ENCODE peak calls at places on chromosomes 6 and 20, in nine cellular contexts. S, Y, O, B, L, P, F, C and E are unnamed samples.
A peak's percentile ranks its signal among the peaks of the same experiment; 100 is the strongest.

GRCh38 chr6:74568851-74569250 is 637.0 kb downstream of the COL12A1 start:
- DNase-seq in B (no peak), C (no peak), S (no peak), P (no peak), Y (no peak), L (no peak), F (no peak), O (no peak), E (no peak)

GRCh38 chr6:34792605-34793500 is 970 bp downstream of the BLTP3A start:
- DNase-seq in L (peak; percentile 39), B (peak; percentile 64), P (peak; percentile 54), C (peak; percentile 61), F (peak; percentile 46), O (peak; percentile 87), Y (peak; percentile 65), S (no peak), E (peak; percentile 67)

GRCh38 chr20:18087054-18087453 is 29.3 kb upstream of the OVOL2 start:
- DNase-seq in B (peak; percentile 59), P (no peak), S (no peak), L (peak; percentile 21), C (no peak), Y (no peak), O (no peak), F (no peak), E (no peak)

GRCh38 chr6:111418971-111419693 is 63.9 kb downstream of the REV3L start:
- DNase-seq in L (no peak), P (no peak), Y (peak; percentile 60), B (no peak), S (no peak), C (no peak), O (peak; percentile 73), F (no peak), E (no peak)

GRCh38 chr6:13486679-13487121 is 700 bp downstream of the GFOD1 start:
- DNase-seq in B (peak; percentile 63), C (peak; percentile 75), S (no peak), F (peak; percentile 39), O (peak; percentile 93), Y (peak; percentile 64), P (peak; percentile 60), L (peak; percentile 67), E (peak; percentile 80)

GRCh38 chr6:111628117-111628866 is 22.6 kb upstream of the TRAF3IP2 start:
- DNase-seq in B (no peak), S (no peak), O (peak; percentile 72), Y (no peak), P (no peak), C (no peak), L (no peak), F (no peak), E (no peak)

GRCh38 chr6:3884007-3884745 is 35.0 kb downstream of the FAM50B start:
- DNase-seq in S (no peak), C (no peak), F (no peak), Y (peak; percentile 67), P (peak; percentile 71), L (no peak), B (no peak), O (peak; percentile 80), E (no peak)

GRCh38 chr6:56235245-56235644 is 12.1 kb downstream of the COL21A1 start:
- DNase-seq in S (no peak), B (no peak), C (no peak), O (no peak), P (no peak), F (no peak), Y (peak; percentile 60), L (no peak), E (no peak)

GRCh38 chr6:129635396-129636164 is 74.4 kb downstream of the ARHGAP18 start:
- DNase-seq in P (no peak), Y (no peak), C (no peak), O (peak; percentile 54), B (no peak), F (no peak), L (no peak), S (no peak), E (no peak)

GRCh38 chr6:138107078-138107751 is at the start of gene PERP:
- DNase-seq in Y (peak; percentile 86), C (peak; percentile 42), F (peak; percentile 74), B (peak; percentile 66), L (peak; percentile 79), O (peak; percentile 89), S (peak; percentile 57), P (peak; percentile 93), E (no peak)

GRCh38 chr6:159359581-159360264 is 190.5 kb downstream of the FNDC1 start:
- DNase-seq in P (no peak), C (no peak), B (peak; percentile 5), L (no peak), S (no peak), F (no peak), Y (no peak), O (no peak), E (no peak)

DNA sequence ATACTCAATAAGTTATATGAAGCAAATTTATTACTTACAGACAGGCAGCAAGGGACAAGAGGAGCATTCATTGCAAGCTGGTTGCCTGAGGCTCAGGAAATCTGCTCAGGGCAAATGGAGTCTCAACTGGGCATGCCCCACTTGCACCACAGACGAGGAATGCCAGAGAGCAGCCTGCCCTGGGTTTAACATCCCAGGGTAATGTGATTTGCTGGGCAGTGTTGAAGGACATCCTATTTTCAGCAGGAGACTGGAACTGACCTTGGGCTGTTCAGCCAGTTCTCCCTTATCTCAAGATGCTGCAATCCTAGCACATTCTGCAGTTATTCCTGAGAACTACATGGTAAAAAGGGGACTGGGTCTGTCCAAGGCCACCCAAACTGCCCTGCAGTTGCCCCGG is 3.8 kb upstream of the ENTPD6 start:
- DNase-seq in B (no peak), O (no peak), P (no peak), L (no peak), S (no peak), Y (no peak), C (peak; percentile 68), F (no peak), E (no peak)
- TF ChIP-seq EZH2phosphoT487 in B (no peak), O (no peak), P (no peak), L (no peak), S (no peak), Y (no peak), C (no peak), F (no peak), E (no peak)

GRCh38 chr20:24745617-24746350 is 203.3 kb upstream of the CST7 start:
- DNase-seq in B (no peak), F (no peak), C (no peak), P (no peak), S (no peak), O (no peak), Y (no peak), L (no peak), E (no peak)

GRCh38 chr20:24747881-24748595 is 201.0 kb upstream of the CST7 start:
- DNase-seq in S (no peak), Y (no peak), L (no peak), C (no peak), O (no peak), B (no peak), F (no peak), P (no peak), E (no peak)

GRCh38 chr20:24747015-24747712 is 201.9 kb upstream of the CST7 start:
- DNase-seq in F (no peak), S (no peak), P (no peak), C (no peak), Y (no peak), O (no peak), B (no peak), L (peak; percentile 46), E (no peak)

GRCh38 chr20:24745206-24745605 is 203.9 kb upstream of the CST7 start:
- DNase-seq in P (no peak), L (no peak), B (no peak), C (no peak), Y (no peak), F (no peak), S (no peak), O (no peak), E (no peak)

GRCh38 chr20:24746351-24746685 is 202.8 kb upstream of the CST7 start:
- DNase-seq in F (no peak), Y (peak; percentile 87), P (no peak), C (no peak), S (peak; percentile 48), B (no peak), L (no peak), O (no peak), E (no peak)
- TF ChIP-seq EZH2phosphoT487 in F (no peak), Y (no peak), P (no peak), C (no peak), S (no peak), B (no peak), L (no peak), O (no peak), E (no peak)

GRCh38 chr6:8027965-8028651 is 36.1 kb downstream of the BLOC1S5 start:
- DNase-seq in O (peak; percentile 58), Y (no peak), F (no peak), S (no peak), L (no peak), P (no peak), B (no peak), C (no peak), E (no peak)
- TF ChIP-seq EZH2phosphoT487 in O (no peak), Y (no peak), F (no peak), S (no peak), L (no peak), P (no peak), B (no peak), C (no peak), E (no peak)

DNA sequence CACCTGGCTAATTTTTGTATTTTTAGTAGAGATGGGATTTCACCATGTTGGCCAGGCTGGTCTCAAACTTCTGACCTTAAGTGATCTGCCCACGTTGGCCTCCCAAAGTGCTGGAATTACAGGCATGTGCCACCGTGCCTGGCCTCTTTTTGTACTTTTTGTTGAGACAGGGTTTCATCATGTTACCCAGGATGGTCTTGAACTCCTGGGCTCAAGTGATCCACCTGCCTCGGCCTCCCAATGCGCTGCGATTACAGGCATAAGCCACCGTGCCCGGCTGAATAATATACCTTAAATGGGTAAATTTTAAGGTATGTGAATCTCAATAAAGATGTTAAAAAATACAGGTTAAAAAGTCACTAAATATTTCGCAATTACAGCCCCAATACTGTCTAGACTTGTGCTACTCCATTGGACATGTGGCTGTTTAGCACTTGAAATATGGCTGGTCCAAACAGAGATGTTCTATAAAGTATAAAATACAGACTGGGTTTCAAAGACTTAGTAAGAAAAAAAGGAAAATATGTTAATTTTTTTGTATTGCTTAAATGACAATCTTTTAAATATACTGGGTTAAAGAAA is 42.1 kb downstream of the PPP1R3G start:
- DNase-seq in L (no peak), Y (no peak), F (no peak), O (no peak), P (no peak), S (no peak), B (no peak), C (no peak), E (no peak)
- TF ChIP-seq EZH2phosphoT487 in L (no peak), Y (no peak), F (no peak), O (no peak), P (no peak), S (no peak), B (no peak), C (no peak), E (no peak)

DNA sequence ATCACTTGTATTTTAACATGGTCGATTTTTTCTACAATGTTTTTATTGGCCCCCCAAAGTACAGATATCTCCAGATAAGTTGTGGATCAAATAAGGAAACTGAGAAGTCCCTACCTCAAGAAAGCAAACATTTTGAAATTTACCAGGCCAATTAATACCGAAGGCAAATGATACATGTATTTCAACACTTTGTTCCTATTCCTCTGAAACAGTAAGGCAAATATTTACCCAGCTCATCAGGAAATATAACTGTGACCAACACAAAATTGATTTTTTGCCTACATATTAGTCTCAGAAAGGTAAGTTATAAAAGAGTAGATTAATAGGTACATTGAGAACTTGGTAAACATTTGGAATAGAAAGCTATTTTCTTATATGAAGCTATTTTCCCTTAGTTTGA is 51.3 kb upstream of the ADGRF5 start:
- DNase-seq in O (no peak), L (no peak), P (no peak), C (no peak), B (no peak), F (no peak), S (no peak), Y (peak; percentile 40), E (no peak)
- TF ChIP-seq EZH2phosphoT487 in O (no peak), L (no peak), P (no peak), C (no peak), B (no peak), F (no peak), S (no peak), Y (no peak), E (no peak)